ENCODE peak calls at places on chromosomes 12 and 14, in eight cellular contexts. One of them, this sample, is unnamed.

GRCh38 chr12:119807380-119807779 is 69.7 kb downstream of the CIT start:
- DNase-seq in AG09319: no peak
- DNase-seq in HCT116: no peak
- DNase-seq in WTC11: no peak
- DNase-seq in CD4-positive, alpha-beta T cell: no peak
- DNase-seq in psoas muscle: no peak
- DNase-seq in uterus: no peak
- DNase-seq in endodermal cell: no peak
- DNase-seq in this sample: no peak

GRCh38 chr12:70365648-70366518 is at the start of gene KCNMB4:
- DNase-seq in AG09319: no peak
- DNase-seq in HCT116: no peak
- DNase-seq in WTC11: peak
- DNase-seq in CD4-positive, alpha-beta T cell: peak
- DNase-seq in psoas muscle: peak
- DNase-seq in uterus: peak
- DNase-seq in endodermal cell: peak
- DNase-seq in this sample: peak

GRCh38 chr14:82905762-82906161 is 1372.1 kb upstream of the SEL1L start:
- DNase-seq in AG09319: no peak
- DNase-seq in HCT116: no peak
- DNase-seq in WTC11: no peak
- DNase-seq in CD4-positive, alpha-beta T cell: no peak
- DNase-seq in psoas muscle: no peak
- DNase-seq in uterus: no peak
- DNase-seq in endodermal cell: no peak
- DNase-seq in this sample: no peak

GRCh38 chr14:86787782-86788181 is 1205.2 kb downstream of the GALC start:
- DNase-seq in AG09319: no peak
- DNase-seq in HCT116: no peak
- DNase-seq in WTC11: no peak
- DNase-seq in CD4-positive, alpha-beta T cell: no peak
- DNase-seq in psoas muscle: no peak
- DNase-seq in uterus: no peak
- DNase-seq in endodermal cell: no peak
- DNase-seq in this sample: no peak

GRCh38 chr12:108240027-108240785 is 98.9 kb downstream of the CMKLR1 start:
- DNase-seq in AG09319: no peak
- DNase-seq in HCT116: no peak
- DNase-seq in WTC11: peak
- DNase-seq in CD4-positive, alpha-beta T cell: no peak
- DNase-seq in psoas muscle: no peak
- DNase-seq in uterus: no peak
- DNase-seq in endodermal cell: peak
- DNase-seq in this sample: no peak

GRCh38 chr14:69092840-69093422 is 60.0 kb downstream of the DCAF5 start:
- DNase-seq in AG09319: no peak
- DNase-seq in HCT116: no peak
- DNase-seq in WTC11: no peak
- DNase-seq in CD4-positive, alpha-beta T cell: no peak
- DNase-seq in psoas muscle: no peak
- DNase-seq in uterus: no peak
- DNase-seq in endodermal cell: no peak
- DNase-seq in this sample: no peak

GRCh38 chr14:83883732-83884131 is 1646.2 kb upstream of the FLRT2 start:
- DNase-seq in AG09319: no peak
- DNase-seq in HCT116: no peak
- DNase-seq in WTC11: no peak
- DNase-seq in CD4-positive, alpha-beta T cell: no peak
- DNase-seq in psoas muscle: no peak
- DNase-seq in uterus: no peak
- DNase-seq in endodermal cell: no peak
- DNase-seq in this sample: no peak

GRCh38 chr12:2295941-2296461 is 243.2 kb downstream of the CACNA1C start:
- DNase-seq in AG09319: peak
- DNase-seq in HCT116: no peak
- DNase-seq in WTC11: no peak
- DNase-seq in CD4-positive, alpha-beta T cell: no peak
- DNase-seq in psoas muscle: no peak
- DNase-seq in uterus: no peak
- DNase-seq in endodermal cell: peak
- DNase-seq in this sample: no peak

GRCh38 chr14:71206766-71207371 is 299.6 kb downstream of the PCNX1 start:
- DNase-seq in AG09319: peak
- DNase-seq in HCT116: no peak
- DNase-seq in WTC11: no peak
- DNase-seq in CD4-positive, alpha-beta T cell: no peak
- DNase-seq in psoas muscle: no peak
- DNase-seq in uterus: peak
- DNase-seq in endodermal cell: no peak
- DNase-seq in this sample: peak

GRCh38 chr14:71212093-71212492 is 304.8 kb downstream of the PCNX1 start:
- DNase-seq in AG09319: no peak
- DNase-seq in HCT116: no peak
- DNase-seq in WTC11: no peak
- DNase-seq in CD4-positive, alpha-beta T cell: no peak
- DNase-seq in psoas muscle: no peak
- DNase-seq in uterus: no peak
- DNase-seq in endodermal cell: no peak
- DNase-seq in this sample: no peak

GRCh38 chr14:71209888-71210287 is 302.6 kb downstream of the PCNX1 start:
- DNase-seq in AG09319: no peak
- DNase-seq in HCT116: no peak
- DNase-seq in WTC11: no peak
- DNase-seq in CD4-positive, alpha-beta T cell: no peak
- DNase-seq in psoas muscle: no peak
- DNase-seq in uterus: no peak
- DNase-seq in endodermal cell: no peak
- DNase-seq in this sample: no peak

GRCh38 chr14:71206123-71206522 is 298.9 kb downstream of the PCNX1 start:
- DNase-seq in AG09319: no peak
- DNase-seq in HCT116: no peak
- DNase-seq in WTC11: no peak
- DNase-seq in CD4-positive, alpha-beta T cell: no peak
- DNase-seq in psoas muscle: no peak
- DNase-seq in uterus: no peak
- DNase-seq in endodermal cell: no peak
- DNase-seq in this sample: no peak

DNA sequence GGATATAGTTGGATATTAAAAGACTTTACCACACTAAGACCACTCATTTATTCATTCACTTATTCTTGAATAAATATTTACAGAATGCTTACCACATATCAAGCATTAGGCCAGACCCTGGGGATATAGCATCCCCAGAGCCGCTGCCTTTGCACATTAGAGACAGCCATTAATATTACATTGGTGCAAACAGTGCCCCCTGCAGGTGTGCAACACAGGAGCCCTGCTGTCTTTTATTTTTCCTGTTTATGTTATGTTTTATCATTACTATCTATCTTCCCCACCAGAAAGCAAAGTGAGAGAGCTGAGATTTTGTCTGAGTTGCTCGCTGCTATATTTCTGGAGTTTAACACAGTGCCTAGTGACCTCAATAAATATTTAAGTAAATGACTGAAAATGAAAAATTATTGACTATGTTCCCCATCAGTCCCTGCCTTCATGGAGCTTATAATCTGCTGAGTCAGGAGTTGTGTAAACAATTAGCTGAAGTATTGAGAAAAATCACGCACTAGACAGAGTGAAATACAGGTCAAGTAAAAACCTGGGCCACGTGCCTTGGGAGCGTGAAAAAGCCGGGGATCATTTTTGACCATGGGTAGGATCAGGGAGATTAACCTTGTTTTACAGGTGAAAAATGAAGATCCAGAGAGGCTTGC is 301.6 kb downstream of the PCNX1 start:
- DNase-seq in AG09319: no peak
- DNase-seq in HCT116: no peak
- DNase-seq in WTC11: no peak
- DNase-seq in CD4-positive, alpha-beta T cell: no peak
- DNase-seq in psoas muscle: no peak
- DNase-seq in uterus: no peak
- DNase-seq in endodermal cell: no peak
- DNase-seq in this sample: no peak
- TF ChIP-seq CTCF in AG09319: no peak
- TF ChIP-seq CTCF in HCT116: no peak
- TF ChIP-seq CTCF in WTC11: no peak
- TF ChIP-seq CTCF in CD4-positive, alpha-beta T cell: no peak
- TF ChIP-seq CTCF in psoas muscle: no peak
- TF ChIP-seq CTCF in uterus: no peak
- TF ChIP-seq CTCF in endodermal cell: peak
- TF ChIP-seq CTCF in this sample: no peak

GRCh38 chr14:60721331-60722162 is 2.6 kb downstream of the SIX4 start:
- DNase-seq in AG09319: no peak
- DNase-seq in HCT116: peak
- DNase-seq in WTC11: peak
- DNase-seq in CD4-positive, alpha-beta T cell: no peak
- DNase-seq in psoas muscle: peak
- DNase-seq in uterus: peak
- DNase-seq in endodermal cell: peak
- DNase-seq in this sample: peak

GRCh38 chr14:60724080-60724618 is at the start of gene SIX4:
- DNase-seq in AG09319: peak
- DNase-seq in HCT116: peak
- DNase-seq in WTC11: peak
- DNase-seq in CD4-positive, alpha-beta T cell: no peak
- DNase-seq in psoas muscle: peak
- DNase-seq in uterus: peak
- DNase-seq in endodermal cell: peak
- DNase-seq in this sample: peak

GRCh38 chr14:60722836-60723217 is 1.3 kb downstream of the SIX4 start:
- DNase-seq in AG09319: no peak
- DNase-seq in HCT116: no peak
- DNase-seq in WTC11: peak
- DNase-seq in CD4-positive, alpha-beta T cell: no peak
- DNase-seq in psoas muscle: peak
- DNase-seq in uterus: peak
- DNase-seq in endodermal cell: no peak
- DNase-seq in this sample: no peak

GRCh38 chr14:60722163-60722835 is 1.9 kb downstream of the SIX4 start:
- DNase-seq in AG09319: no peak
- DNase-seq in HCT116: no peak
- DNase-seq in WTC11: peak
- DNase-seq in CD4-positive, alpha-beta T cell: no peak
- DNase-seq in psoas muscle: peak
- DNase-seq in uterus: peak
- DNase-seq in endodermal cell: peak
- DNase-seq in this sample: peak

DNA sequence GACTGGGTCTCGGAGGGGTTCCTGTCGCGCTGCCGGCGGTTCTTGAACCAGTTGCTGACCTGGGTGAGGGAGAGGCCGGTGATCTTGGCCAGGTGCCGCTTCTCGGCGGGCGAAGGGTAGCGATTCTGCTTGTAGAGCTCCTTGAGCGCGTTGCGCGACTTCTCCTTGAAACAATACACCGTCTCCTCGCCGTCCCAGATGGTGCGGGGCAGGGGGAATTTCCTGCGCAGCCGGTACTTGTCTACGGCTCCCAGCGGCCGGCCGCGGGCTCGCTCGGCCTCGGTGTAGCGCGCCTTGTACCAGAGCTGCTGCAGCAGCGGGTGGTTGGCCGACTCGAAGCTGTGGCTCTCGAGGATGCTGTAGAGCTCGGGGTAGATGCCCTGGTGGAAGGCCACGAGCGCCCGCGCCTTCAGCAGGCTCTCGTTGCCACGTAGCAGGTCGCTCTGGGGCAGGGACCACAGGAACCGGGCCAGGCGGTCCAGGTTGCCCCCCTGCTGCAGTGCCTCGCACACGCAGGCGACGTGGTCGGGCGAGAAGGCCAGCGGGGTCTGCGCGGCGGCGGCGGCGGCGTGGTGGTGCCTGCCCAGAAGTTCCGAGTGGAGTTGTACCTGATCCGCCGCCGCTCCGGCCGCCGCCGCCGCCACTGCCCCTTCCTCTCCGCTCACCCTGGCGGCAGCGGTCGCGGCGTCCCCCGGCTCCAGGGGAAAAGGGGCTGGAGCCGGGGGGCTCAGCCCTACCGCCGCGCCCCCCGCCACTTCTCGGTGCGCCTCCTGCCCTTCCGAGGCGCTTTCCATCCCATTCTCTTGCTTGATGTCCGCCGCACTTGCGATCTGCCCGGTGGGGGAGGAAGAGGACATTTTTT is 702 bp downstream of the SIX4 start:
- DNase-seq in AG09319: no peak
- DNase-seq in HCT116: no peak
- DNase-seq in WTC11: peak
- DNase-seq in CD4-positive, alpha-beta T cell: no peak
- DNase-seq in psoas muscle: peak
- DNase-seq in uterus: peak
- DNase-seq in endodermal cell: peak
- DNase-seq in this sample: peak
- TF ChIP-seq CTCF in AG09319: no peak
- TF ChIP-seq CTCF in HCT116: no peak
- TF ChIP-seq CTCF in WTC11: no peak
- TF ChIP-seq CTCF in CD4-positive, alpha-beta T cell: no peak
- TF ChIP-seq CTCF in psoas muscle: no peak
- TF ChIP-seq CTCF in uterus: no peak
- TF ChIP-seq CTCF in endodermal cell: no peak
- TF ChIP-seq CTCF in this sample: no peak

GRCh38 chr12:110578522-110579238 is 4.4 kb downstream of the PPTC7 start:
- DNase-seq in AG09319: no peak
- DNase-seq in HCT116: peak
- DNase-seq in WTC11: no peak
- DNase-seq in CD4-positive, alpha-beta T cell: no peak
- DNase-seq in psoas muscle: no peak
- DNase-seq in uterus: no peak
- DNase-seq in endodermal cell: peak
- DNase-seq in this sample: no peak
- TF ChIP-seq CTCF in AG09319: no peak
- TF ChIP-seq CTCF in HCT116: no peak
- TF ChIP-seq CTCF in WTC11: no peak
- TF ChIP-seq CTCF in CD4-positive, alpha-beta T cell: no peak
- TF ChIP-seq CTCF in psoas muscle: no peak
- TF ChIP-seq CTCF in uterus: no peak
- TF ChIP-seq CTCF in endodermal cell: no peak
- TF ChIP-seq CTCF in this sample: no peak

GRCh38 chr12:114241973-114242434 is 163.9 kb downstream of the TBX5 start:
- DNase-seq in AG09319: no peak
- DNase-seq in HCT116: peak
- DNase-seq in WTC11: no peak
- DNase-seq in CD4-positive, alpha-beta T cell: no peak
- DNase-seq in psoas muscle: no peak
- DNase-seq in uterus: no peak
- DNase-seq in endodermal cell: peak
- DNase-seq in this sample: no peak

GRCh38 chr12:114240288-114240687 is 165.7 kb downstream of the TBX5 start:
- DNase-seq in AG09319: no peak
- DNase-seq in HCT116: no peak
- DNase-seq in WTC11: no peak
- DNase-seq in CD4-positive, alpha-beta T cell: no peak
- DNase-seq in psoas muscle: no peak
- DNase-seq in uterus: no peak
- DNase-seq in endodermal cell: peak
- DNase-seq in this sample: no peak

GRCh38 chr12:114248527-114248926 is 157.4 kb downstream of the TBX5 start:
- DNase-seq in AG09319: no peak
- DNase-seq in HCT116: no peak
- DNase-seq in WTC11: peak
- DNase-seq in CD4-positive, alpha-beta T cell: no peak
- DNase-seq in psoas muscle: no peak
- DNase-seq in uterus: no peak
- DNase-seq in endodermal cell: peak
- DNase-seq in this sample: no peak

DNA sequence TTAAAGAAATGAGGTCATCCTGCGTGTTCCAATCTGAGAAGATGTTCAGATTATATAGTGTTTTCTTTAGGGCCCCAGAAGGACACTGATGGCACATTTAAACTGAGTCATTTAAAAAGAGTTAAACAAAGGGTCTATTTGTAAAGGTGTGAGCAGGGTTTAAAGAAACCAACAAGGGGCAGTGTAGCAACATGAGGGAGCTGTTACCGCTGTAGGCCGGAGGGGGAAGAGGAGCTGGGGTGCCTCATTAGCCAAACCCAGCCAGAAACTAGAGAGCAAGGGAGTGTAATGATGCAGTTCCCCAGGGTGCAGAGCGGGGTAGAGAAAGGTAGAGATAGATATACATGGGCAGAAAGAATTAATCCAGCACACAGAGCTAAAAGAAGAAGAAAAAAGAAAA is 160.4 kb downstream of the TBX5 start:
- DNase-seq in AG09319: no peak
- DNase-seq in HCT116: no peak
- DNase-seq in WTC11: peak
- DNase-seq in CD4-positive, alpha-beta T cell: no peak
- DNase-seq in psoas muscle: no peak
- DNase-seq in uterus: no peak
- DNase-seq in endodermal cell: peak
- DNase-seq in this sample: no peak
- TF ChIP-seq CTCF in AG09319: no peak
- TF ChIP-seq CTCF in HCT116: peak
- TF ChIP-seq CTCF in WTC11: no peak
- TF ChIP-seq CTCF in CD4-positive, alpha-beta T cell: no peak
- TF ChIP-seq CTCF in psoas muscle: no peak
- TF ChIP-seq CTCF in uterus: no peak
- TF ChIP-seq CTCF in endodermal cell: peak
- TF ChIP-seq CTCF in this sample: no peak